ENCODE peak calls at places on chromosome 19, in seven cellular contexts. Y is omental fat pad, M is progenitor cell of endocrine pancreas, Q is GF-D8, N is T-helper 2 cell, W is neural crest cell, A is NCI-H1930. F is an unnamed sample.

GRCh38 chr19:46192990-46193650 is 36.4 kb upstream of the IGFL1 start:
- DNase-seq in Y (no peak), M (no peak), Q (peak; percentile 52), N (no peak), W (no peak), A (no peak), F (no peak)

GRCh38 chr19:40697007-40697406 is 6.6 kb upstream of the NUMBL start:
- DNase-seq in Y (no peak), M (no peak), Q (no peak), N (no peak), W (no peak), A (no peak), F (no peak)

GRCh38 chr19:18661346-18661745 is 22.1 kb upstream of the CRTC1 start:
- DNase-seq in Y (no peak), M (no peak), Q (no peak), N (no peak), W (no peak), A (no peak), F (no peak)

GRCh38 chr19:5032101-5032967 is 63.4 kb downstream of the KDM4B start:
- DNase-seq in Y (no peak), M (no peak), Q (no peak), N (no peak), W (no peak), A (no peak), F (no peak)

GRCh38 chr19:48415395-48415794 is 21.9 kb downstream of the GRIN2D start:
- DNase-seq in Y (peak; percentile 69), M (no peak), Q (no peak), N (peak; percentile 53), W (no peak), A (no peak), F (no peak)

GRCh38 chr19:33814181-33815165 is 17.8 kb downstream of the KCTD15 start:
- DNase-seq in Y (no peak), M (no peak), Q (no peak), N (no peak), W (no peak), A (no peak), F (no peak)

GRCh38 chr19:46862974-46863632 is 2.3 kb downstream of the ARHGAP35 start:
- DNase-seq in Y (no peak), M (no peak), Q (no peak), N (no peak), W (no peak), A (no peak), F (no peak)

GRCh38 chr19:15276620-15277019 is 44.4 kb upstream of the EPHX3 start:
- DNase-seq in Y (no peak), M (no peak), Q (no peak), N (no peak), W (no peak), A (no peak), F (no peak)

GRCh38 chr19:46981296-46981695 is 38.3 kb upstream of the NPAS1 start:
- DNase-seq in Y (no peak), M (no peak), Q (no peak), N (no peak), W (no peak), A (no peak), F (no peak)

GRCh38 chr19:15129856-15130580 is 22.8 kb downstream of the SYDE1 start:
- DNase-seq in Y (no peak), M (no peak), Q (no peak), N (no peak), W (no peak), A (no peak), F (no peak)

GRCh38 chr19:35856546-35857149 is at the start of gene KIRREL2:
- DNase-seq in Y (no peak), M (peak; percentile 58), Q (no peak), N (no peak), W (peak; percentile 60), A (no peak), F (peak; percentile 68)

GRCh38 chr19:21148681-21149080 is 6.8 kb downstream of the ZNF431 start:
- DNase-seq in Y (no peak), M (no peak), Q (no peak), N (no peak), W (no peak), A (no peak), F (no peak)

GRCh38 chr19:1794424-1795185 is 17.5 kb downstream of the ATP8B3 start:
- DNase-seq in Y (no peak), M (no peak), Q (no peak), N (no peak), W (no peak), A (no peak), F (no peak)

GRCh38 chr19:5156231-5156986 is 184.2 kb downstream of the PTPRS start:
- DNase-seq in Y (no peak), M (no peak), Q (no peak), N (no peak), W (no peak), A (no peak), F (peak; percentile 20)

GRCh38 chr19:5292453-5292842 is 48.2 kb downstream of the PTPRS start:
- DNase-seq in Y (no peak), M (no peak), Q (no peak), N (no peak), W (no peak), A (no peak), F (no peak)

GRCh38 chr19:42349378-42350107 is 24.1 kb downstream of the MEGF8 start:
- DNase-seq in Y (no peak), M (no peak), Q (no peak), N (no peak), W (no peak), A (no peak), F (no peak)

GRCh38 chr19:45676851-45677263 is 8.8 kb downstream of the GIPR start:
- DNase-seq in Y (no peak), M (no peak), Q (no peak), N (peak; percentile 44), W (no peak), A (no peak), F (no peak)

GRCh38 chr19:7778081-7778480 is 15.0 kb downstream of the CLEC4M start:
- DNase-seq in Y (no peak), M (no peak), Q (peak; percentile 53), N (no peak), W (no peak), A (no peak), F (no peak)

GRCh38 chr19:45103625-45104319 is 10.8 kb downstream of the PPP1R37 start:
- DNase-seq in Y (no peak), M (no peak), Q (no peak), N (no peak), W (no peak), A (no peak), F (peak; percentile 97)

GRCh38 chr19:33638167-33639033 is 16.6 kb downstream of the CHST8 start:
- DNase-seq in Y (no peak), M (no peak), Q (no peak), N (no peak), W (no peak), A (no peak), F (no peak)

GRCh38 chr19:44611812-44612295 is 1.5 kb upstream of the IGSF23 start:
- DNase-seq in Y (no peak), M (no peak), Q (no peak), N (no peak), W (no peak), A (peak; percentile 24), F (no peak)

GRCh38 chr19:14505488-14506239 is 9.7 kb upstream of the GIPC1 start:
- DNase-seq in Y (no peak), M (peak; percentile 56), Q (no peak), N (peak; percentile 55), W (peak; percentile 65), A (no peak), F (no peak)

GRCh38 chr19:7251502-7251901 is 42.7 kb downstream of the INSR start:
- DNase-seq in Y (no peak), M (no peak), Q (peak; percentile 6), N (no peak), W (no peak), A (no peak), F (no peak)

GRCh38 chr19:50669319-50670101 is 20.3 kb downstream of the C19orf81 start:
- DNase-seq in Y (no peak), M (no peak), Q (no peak), N (no peak), W (peak; percentile 51), A (peak; percentile 41), F (peak; percentile 71)

GRCh38 chr19:7500811-7501450 is 12.1 kb upstream of the PEX11G start:
- DNase-seq in Y (no peak), M (peak; percentile 72), Q (peak; percentile 74), N (no peak), W (peak; percentile 69), A (peak; percentile 85), F (peak; percentile 80)